ENCODE peak calls at places on chromosomes 11 and 22, in six cellular contexts. I, N, J, C, S and X are unnamed samples.

GRCh38 chr11:2574553-2575535 is 125.0 kb downstream of the KCNQ1OT1 start:
- DNase-seq in I (no peak), N (no peak), J (no peak), C (no peak), S (no peak), X (no peak)

GRCh38 chr22:19554834-19555404 is 30.7 kb upstream of the CLDN5 start:
- DNase-seq in I (peak; percentile 59), N (peak; percentile 40), J (peak; percentile 66), C (peak; percentile 81), S (no peak), X (peak; percentile 70)

GRCh38 chr11:2185324-2186085 is 13.9 kb upstream of the TH start:
- DNase-seq in I (no peak), N (peak; percentile 84), J (no peak), C (no peak), S (no peak), X (no peak)

GRCh38 chr11:1481861-1482441 is 4.6 kb downstream of the MOB2 start:
- DNase-seq in I (no peak), N (no peak), J (no peak), C (no peak), S (no peak), X (no peak)

GRCh38 chr11:35662061-35662648 is 420 bp upstream of the TRIM44 start:
- DNase-seq in I (no peak), N (peak; percentile 15), J (no peak), C (peak; percentile 92), S (peak; percentile 27), X (no peak)

GRCh38 chr11:61778357-61778886 is 14.0 kb downstream of the TMEM258 start:
- DNase-seq in I (no peak), N (no peak), J (no peak), C (no peak), S (no peak), X (no peak)

GRCh38 chr11:121722431-121723256 is 269.9 kb upstream of the SORL1-AS1 start:
- DNase-seq in I (no peak), N (peak; percentile 82), J (no peak), C (peak; percentile 87), S (no peak), X (peak; percentile 76)

GRCh38 chr11:38577769-38578168 is 1979.7 kb upstream of the RAG2 start:
- DNase-seq in I (no peak), N (no peak), J (no peak), C (no peak), S (no peak), X (no peak)

GRCh38 chr22:23539135-23539838 is 40.8 kb downstream of the IGLL1 start:
- DNase-seq in I (peak; percentile 88), N (peak; percentile 71), J (peak; percentile 49), C (peak; percentile 79), S (peak; percentile 36), X (peak; percentile 56)

GRCh38 chr11:113184498-113184897 is 129.9 kb upstream of the TTC12 start:
- DNase-seq in I (peak; percentile 46), N (no peak), J (no peak), C (peak; percentile 35), S (no peak), X (no peak)

GRCh38 chr11:85517272-85517671 is 109.9 kb downstream of the DLG2 start:
- DNase-seq in I (no peak), N (no peak), J (no peak), C (no peak), S (no peak), X (no peak)

GRCh38 chr11:47915407-47916137 is 64.8 kb upstream of the PTPRJ start:
- DNase-seq in I (no peak), N (peak; percentile 41), J (no peak), C (peak; percentile 37), S (no peak), X (no peak)

GRCh38 chr11:75142714-75143419 is 8.0 kb upstream of the SLCO2B1 start:
- DNase-seq in I (peak; percentile 83), N (peak; percentile 63), J (peak; percentile 84), C (peak; percentile 72), S (peak; percentile 55), X (peak; percentile 27)

GRCh38 chr11:108914981-108915380 is 250.1 kb downstream of the DDX10 start:
- DNase-seq in I (no peak), N (no peak), J (no peak), C (no peak), S (no peak), X (no peak)

GRCh38 chr22:29454186-29454745 is 15.9 kb downstream of the RFPL1 start:
- DNase-seq in I (no peak), N (no peak), J (no peak), C (no peak), S (no peak), X (no peak)

GRCh38 chr11:128840783-128841182 is 26.3 kb downstream of the KCNJ1 start:
- DNase-seq in I (no peak), N (no peak), J (no peak), C (no peak), S (no peak), X (no peak)

GRCh38 chr11:81492923-81493445 is 1240.7 kb downstream of the FAM181B start:
- DNase-seq in I (no peak), N (no peak), J (no peak), C (no peak), S (no peak), X (no peak)

GRCh38 chr11:128715691-128716153 is 21.9 kb downstream of the FLI1 start:
- DNase-seq in I (no peak), N (no peak), J (no peak), C (no peak), S (no peak), X (no peak)

GRCh38 chr11:123103326-123103980 is 41.5 kb upstream of the HSPA8 start:
- DNase-seq in I (peak; percentile 59), N (peak; percentile 76), J (peak; percentile 33), C (peak; percentile 18), S (no peak), X (no peak)

GRCh38 chr11:113593698-113594308 is 112.3 kb downstream of the TMPRSS5 start:
- DNase-seq in I (no peak), N (no peak), J (peak; percentile 16), C (no peak), S (peak; percentile 25), X (no peak)

GRCh38 chr11:44681698-44682097 is 45.1 kb upstream of the TSPAN18 start:
- DNase-seq in I (no peak), N (no peak), J (no peak), C (no peak), S (no peak), X (no peak)

GRCh38 chr11:132685174-132685611 is 847.1 kb downstream of the OPCML start:
- DNase-seq in I (no peak), N (no peak), J (no peak), C (no peak), S (no peak), X (no peak)

GRCh38 chr11:111523343-111523742 is 8.8 kb downstream of the HOATZ start:
- DNase-seq in I (no peak), N (no peak), J (no peak), C (no peak), S (no peak), X (no peak)

GRCh38 chr11:75103380-75104026 is 6.8 kb upstream of the OR2AT4 start:
- DNase-seq in I (no peak), N (no peak), J (peak; percentile 25), C (no peak), S (peak; percentile 50), X (no peak)

GRCh38 chr11:59756845-59757244 is 1.7 kb downstream of the STX3 start:
- DNase-seq in I (peak; percentile 25), N (no peak), J (peak; percentile 64), C (no peak), S (no peak), X (no peak)

GRCh38 chr11:65043881-65044501 is 3.0 kb downstream of the SAC3D1 start:
- DNase-seq in I (no peak), N (no peak), J (peak; percentile 36), C (no peak), S (no peak), X (no peak)
- TF ChIP-seq CHD2 in I (no peak), N (no peak), J (no peak), C (no peak), S (no peak), X (no peak)

GRCh38 chr22:50437511-50438304 is 37.1 kb downstream of the SBF1 start:
- DNase-seq in I (no peak), N (peak; percentile 23), J (no peak), C (no peak), S (no peak), X (no peak)

GRCh38 chr22:50434849-50435700 is 39.8 kb downstream of the SBF1 start:
- DNase-seq in I (no peak), N (no peak), J (no peak), C (no peak), S (no peak), X (no peak)

GRCh38 chr22:50436134-50436830 is 38.6 kb downstream of the SBF1 start:
- DNase-seq in I (no peak), N (no peak), J (no peak), C (no peak), S (no peak), X (no peak)

GRCh38 chr22:50436841-50437341 is 37.9 kb downstream of the SBF1 start:
- DNase-seq in I (no peak), N (no peak), J (no peak), C (no peak), S (no peak), X (no peak)

GRCh38 chr22:50435701-50436115 is 39.1 kb downstream of the SBF1 start:
- DNase-seq in I (no peak), N (no peak), J (no peak), C (no peak), S (no peak), X (no peak)
- TF ChIP-seq CHD2 in I (no peak), N (no peak), J (no peak), C (no peak), S (no peak), X (no peak)

GRCh38 chr11:69665669-69666068 is 9.5 kb downstream of the LTO1 start:
- DNase-seq in I (no peak), N (no peak), J (no peak), C (no peak), S (no peak), X (no peak)
- TF ChIP-seq CHD2 in I (no peak), N (no peak), J (no peak), C (no peak), S (no peak), X (no peak)

DNA sequence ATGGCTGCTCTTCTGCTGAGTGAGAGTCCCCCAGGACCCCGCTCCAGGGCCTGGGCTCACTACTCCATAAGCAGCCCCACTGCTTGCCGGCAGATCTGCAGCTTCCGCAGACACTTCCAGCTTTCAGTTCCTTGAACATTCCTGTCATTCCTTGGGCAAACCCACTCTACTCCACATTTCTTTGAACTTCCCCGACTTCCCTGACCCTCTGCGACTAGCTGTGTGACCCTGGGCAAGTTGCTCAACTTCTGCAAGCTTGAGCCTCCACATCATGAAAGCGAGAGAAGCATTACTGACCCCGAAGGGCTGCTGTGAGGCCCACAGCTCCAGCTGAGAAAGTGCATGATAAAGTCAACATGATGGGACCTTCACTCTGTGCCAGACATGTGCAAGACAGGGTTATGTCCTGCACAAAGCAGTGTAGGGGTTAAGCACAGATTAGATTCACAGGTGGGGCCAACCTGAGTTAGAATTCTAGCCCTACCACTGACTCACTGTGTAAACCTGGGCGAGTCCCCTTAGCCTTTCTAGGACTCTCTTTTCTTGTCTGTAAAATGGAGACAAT is 51.8 kb downstream of the THAP12 start:
- DNase-seq in I (no peak), N (no peak), J (no peak), C (peak; percentile 90), S (no peak), X (no peak)
- TF ChIP-seq CHD2 in I (no peak), N (no peak), J (no peak), C (no peak), S (no peak), X (no peak)